ENCODE peak calls at places on chromosomes 4 and X, in five cellular contexts. X, H, M, I and G are unnamed samples.

GRCh38 chr4:128512161-128512560 is 224.5 kb upstream of the PGRMC2 start:
- DNase-seq in X (no peak), H (no peak), M (no peak), I (no peak), G (no peak)

GRCh38 chrX:7965436-7965835 is 38.2 kb upstream of the PNPLA4 start:
- DNase-seq in X (no peak), H (no peak), M (no peak), I (no peak), G (no peak)

GRCh38 chr4:107838763-107839162 is 14.0 kb downstream of the SGMS2 start:
- DNase-seq in X (no peak), H (no peak), M (no peak), I (no peak), G (no peak)

GRCh38 chr4:151644625-151645024 is 116.2 kb downstream of the GATB start:
- DNase-seq in X (no peak), H (peak; percentile 34), M (no peak), I (no peak), G (no peak)

GRCh38 chrX:113539599-113540356 is 699.1 kb upstream of the AMOT start:
- DNase-seq in X (no peak), H (no peak), M (no peak), I (no peak), G (no peak)

GRCh38 chrX:154074199-154074598 is 23.3 kb downstream of the MECP2 start:
- DNase-seq in X (no peak), H (no peak), M (no peak), I (no peak), G (no peak)

GRCh38 chrX:151175283-151176062 is 911 bp upstream of the GPR50 start:
- DNase-seq in X (no peak), H (no peak), M (no peak), I (no peak), G (no peak)

GRCh38 chrX:136159615-136160025 is 12.3 kb downstream of the FHL1 start:
- DNase-seq in X (peak; percentile 70), H (no peak), M (no peak), I (no peak), G (no peak)

GRCh38 chr4:46425775-46426400 is 36.0 kb upstream of the GABRA2 start:
- DNase-seq in X (no peak), H (no peak), M (no peak), I (no peak), G (no peak)

GRCh38 chrX:2409796-2410195 is 91.0 kb downstream of the DHRSX start:
- DNase-seq in X (no peak), H (no peak), M (no peak), I (no peak), G (no peak)

GRCh38 chrX:131032646-131033230 is 25.4 kb upstream of the ARHGAP36 start:
- DNase-seq in X (no peak), H (no peak), M (no peak), I (no peak), G (no peak)

GRCh38 chr4:184899261-184900134 is 73.7 kb upstream of the ACSL1 start:
- DNase-seq in X (no peak), H (no peak), M (peak; percentile 49), I (no peak), G (no peak)

GRCh38 chr4:177596035-177596434 is 153.8 kb upstream of the AGA start:
- DNase-seq in X (no peak), H (no peak), M (peak; percentile 89), I (no peak), G (peak; percentile 78)

GRCh38 chr4:82201805-82202636 is 171.8 kb downstream of the HNRNPD start:
- DNase-seq in X (no peak), H (peak; percentile 77), M (peak; percentile 34), I (no peak), G (peak; percentile 3)

GRCh38 chr4:114180481-114180880 is 201.0 kb upstream of the ARSJ start:
- DNase-seq in X (no peak), H (peak; percentile 30), M (peak; percentile 17), I (peak; percentile 33), G (no peak)

GRCh38 chr4:133574248-133574647 is 425.2 kb downstream of the PCDH10 start:
- DNase-seq in X (no peak), H (no peak), M (no peak), I (no peak), G (no peak)

GRCh38 chr4:116101321-116101720 is 984.1 kb downstream of the TRAM1L1 start:
- DNase-seq in X (no peak), H (no peak), M (no peak), I (no peak), G (no peak)

GRCh38 chr4:168585168-168586091 is 88.6 kb downstream of the PALLD start:
- DNase-seq in X (peak; percentile 89), H (peak; percentile 4), M (peak; percentile 64), I (peak; percentile 91), G (no peak)

DNA sequence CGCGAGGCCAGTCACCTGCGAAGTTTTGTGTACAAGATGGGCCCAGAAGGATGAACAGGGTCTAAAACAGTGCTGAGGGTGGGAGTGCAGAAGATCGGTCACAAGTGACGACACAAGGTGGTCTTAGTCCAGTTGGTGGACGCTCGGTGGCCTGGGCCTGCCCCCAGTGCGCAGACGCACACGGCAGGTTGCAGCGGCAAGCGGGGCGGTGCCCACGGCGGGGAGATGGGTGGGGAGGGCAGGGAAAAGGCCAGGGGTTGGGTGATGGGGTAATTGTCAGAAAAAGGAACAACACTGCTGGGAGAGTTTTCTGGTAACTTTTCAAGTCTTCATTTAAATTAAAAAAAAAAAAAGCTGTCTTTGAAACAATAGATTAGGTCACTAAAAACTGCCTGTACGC is 1.0 kb upstream of the PRDX4 start:
- DNase-seq in X (peak; percentile 58), H (no peak), M (no peak), I (no peak), G (no peak)
- H3K27ac ChIP-seq in X (no peak overlapping the region), H (peak overlapping the region; percentile 57), M (peak overlapping the region; percentile 33), I (no peak overlapping the region), G (no peak overlapping the region)

GRCh38 chrX:15336023-15336413 is 695 bp upstream of the PIGA start:
- DNase-seq in X (no peak), H (peak; percentile 11), M (peak; percentile 22), I (peak; percentile 7), G (no peak)
- H3K27ac ChIP-seq in X (peak overlapping the region; percentile 89), H (no peak overlapping the region), M (peak overlapping the region; percentile 95), I (peak overlapping the region; percentile 95), G (no peak overlapping the region)

GRCh38 chr4:25535701-25536473 is 119.8 kb upstream of the SLC34A2 start:
- DNase-seq in X (no peak), H (peak; percentile 32), M (no peak), I (no peak), G (no peak)
- H3K27ac ChIP-seq in X (no peak overlapping the region), H (peak overlapping the region; percentile 55), M (peak overlapping the region; percentile 76), I (peak overlapping the region; percentile 56), G (no peak overlapping the region)

GRCh38 chrX:86078650-86079049 is 31.3 kb upstream of the CHM start:
- DNase-seq in X (no peak), H (no peak), M (no peak), I (no peak), G (no peak)
- H3K27ac ChIP-seq in X (no peak overlapping the region), H (no peak overlapping the region), M (no peak overlapping the region), I (no peak overlapping the region), G (no peak overlapping the region)

DNA sequence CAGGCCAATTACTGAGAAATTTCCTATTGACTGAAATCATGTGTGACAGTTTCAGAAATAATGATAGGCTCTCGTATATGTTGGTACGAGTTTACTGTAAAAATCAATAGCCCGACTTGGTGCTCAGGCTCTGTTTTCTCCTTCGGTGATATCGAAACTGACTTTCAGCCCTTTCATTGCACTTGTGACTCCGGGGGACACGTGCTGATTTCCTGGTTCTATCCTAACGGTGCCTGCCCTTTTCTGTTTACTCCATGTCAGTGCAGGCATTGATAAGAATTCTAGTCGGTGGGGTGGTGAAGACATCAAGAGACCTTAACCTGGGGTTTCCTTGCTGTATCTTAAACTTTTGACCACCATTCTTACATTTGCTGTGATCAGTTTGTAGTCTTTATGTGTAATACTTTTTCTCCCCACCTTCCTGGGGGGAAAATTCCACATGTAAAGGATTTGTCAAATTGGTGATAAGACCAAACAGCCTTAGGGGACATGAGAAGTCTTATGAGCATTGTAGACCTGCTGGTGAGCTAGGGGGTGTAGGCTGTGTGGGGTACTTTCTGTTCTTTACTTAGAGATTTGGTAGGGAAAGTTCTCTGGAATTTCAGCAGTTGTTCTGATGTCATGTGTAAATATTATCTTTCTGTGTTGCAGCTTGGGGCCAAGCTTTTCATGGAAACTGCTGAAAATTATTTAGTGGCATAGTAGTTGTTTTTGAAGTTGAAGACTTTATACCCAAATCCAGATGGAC is 52.7 kb downstream of the TMEM131L start:
- DNase-seq in X (no peak), H (no peak), M (peak; percentile 59), I (no peak), G (no peak)
- H3K27ac ChIP-seq in X (peak overlapping the region; percentile 73), H (peak overlapping the region; percentile 17), M (peak overlapping the region; percentile 90), I (peak overlapping the region; percentile 74), G (no peak overlapping the region)

GRCh38 chrX:29935455-29935854 is 279.9 kb upstream of the MAGEB2 start:
- DNase-seq in X (no peak), H (no peak), M (no peak), I (no peak), G (no peak)
- H3K27ac ChIP-seq in X (no peak overlapping the region), H (no peak overlapping the region), M (no peak overlapping the region), I (no peak overlapping the region), G (no peak overlapping the region)

GRCh38 chr4:7826909-7827306 is 112.8 kb downstream of the AFAP1 start:
- DNase-seq in X (no peak), H (no peak), M (no peak), I (no peak), G (no peak)

GRCh38 chr4:7828926-7829325 is 110.7 kb downstream of the AFAP1 start:
- DNase-seq in X (no peak), H (no peak), M (no peak), I (no peak), G (no peak)

GRCh38 chr4:7826176-7826908 is 113.3 kb downstream of the AFAP1 start:
- DNase-seq in X (no peak), H (no peak), M (no peak), I (no peak), G (no peak)

GRCh38 chr4:7828011-7828720 is 111.5 kb downstream of the AFAP1 start:
- DNase-seq in X (peak; percentile 84), H (no peak), M (peak; percentile 41), I (peak; percentile 76), G (no peak)

GRCh38 chr4:7827566-7827965 is 112.1 kb downstream of the AFAP1 start:
- DNase-seq in X (no peak), H (no peak), M (no peak), I (no peak), G (no peak)
- H3K27ac ChIP-seq in X (peak overlapping the region; percentile 68), H (no peak overlapping the region), M (no peak overlapping the region), I (peak overlapping the region; percentile 85), G (peak overlapping the region; percentile 56)

GRCh38 chr4:2818351-2818939 is 25.2 kb upstream of the ADD1 start:
- DNase-seq in X (no peak), H (no peak), M (no peak), I (no peak), G (no peak)
- H3K27ac ChIP-seq in X (peak overlapping the region; percentile 31), H (no peak overlapping the region), M (peak overlapping the region; percentile 19), I (peak overlapping the region; percentile 85), G (no peak overlapping the region)

DNA sequence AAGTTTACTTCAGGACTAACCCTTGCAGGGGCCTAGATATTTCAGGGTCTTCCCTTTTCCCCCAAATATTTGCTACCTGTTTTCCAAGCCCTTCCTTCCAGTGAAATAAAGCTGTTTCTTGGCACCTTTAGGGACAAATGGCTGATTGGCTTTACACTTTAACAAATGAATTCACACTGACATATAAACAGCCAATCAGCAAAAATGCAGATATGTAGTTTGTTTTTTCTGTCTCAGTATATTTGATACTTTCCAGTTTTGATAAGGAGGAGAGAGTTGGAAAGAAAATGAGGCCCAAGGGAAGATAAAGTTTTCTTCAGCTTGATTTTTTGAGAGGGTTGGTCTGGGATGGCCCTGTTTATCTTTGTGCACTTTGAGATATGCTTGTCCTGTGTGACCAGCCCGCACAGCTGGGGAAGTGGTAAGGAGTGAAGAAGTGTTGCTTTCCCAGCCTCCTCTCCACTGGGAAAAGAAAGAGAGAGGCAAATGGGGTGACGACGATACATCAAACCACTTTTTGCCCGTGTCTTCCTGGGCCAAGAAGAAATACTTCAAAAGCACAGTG is 67.5 kb downstream of the MGST2 start:
- DNase-seq in X (no peak), H (no peak), M (no peak), I (no peak), G (no peak)
- H3K27ac ChIP-seq in X (no peak overlapping the region), H (no peak overlapping the region), M (peak overlapping the region; percentile 76), I (no peak overlapping the region), G (no peak overlapping the region)